ENCODE peak calls at places on chromosomes 6 and 20, in seven cellular contexts. B is activated CD4-positive, alpha-beta memory T cell treated with anti-CD3 and anti-CD28 coated beads for 36 hours; D is NCI-H510A treated with DMSO at 0.1 percent for 48 hours; P is RWPE1; Z is fibroblast of mammary gland; A is HCEC 1CT; H is activated naive CD4-positive, alpha-beta T cell. J is an unnamed sample.

GRCh38 chr6:134245041-134245440 is 72.9 kb downstream of the SGK1 start:
- DNase-seq in B (no peak), A (no peak), Z (peak; percentile 67), D (no peak), P (no peak), H (no peak), J (no peak)

GRCh38 chr6:105209950-105210706 is 30.3 kb upstream of the POPDC3 start:
- DNase-seq in P (peak; percentile 48), B (no peak), H (no peak), D (no peak), A (peak; percentile 83), Z (peak; percentile 88), J (no peak)

GRCh38 chr6:158208226-158208807 is 40.2 kb downstream of the GTF2H5 start:
- DNase-seq in P (no peak), H (no peak), Z (no peak), B (no peak), A (no peak), D (no peak), J (no peak)

GRCh38 chr6:142728910-142729481 is 216.0 kb downstream of the HIVEP2 start:
- DNase-seq in Z (peak; percentile 81), P (no peak), H (no peak), B (no peak), A (no peak), D (no peak), J (no peak)

GRCh38 chr6:53623497-53623896 is 42.1 kb downstream of the KLHL31 start:
- DNase-seq in D (no peak), A (peak; percentile 67), B (no peak), P (no peak), Z (peak; percentile 78), H (no peak), J (no peak)

GRCh38 chr6:35602133-35602946 is 86.4 kb downstream of the FKBP5 start:
- DNase-seq in Z (peak; percentile 87), P (peak; percentile 48), H (no peak), D (no peak), A (peak; percentile 48), B (no peak), J (no peak)

GRCh38 chr6:34149831-34150400 is 4.0 kb upstream of the GRM4 start:
- DNase-seq in A (no peak), Z (no peak), B (no peak), H (no peak), P (no peak), D (no peak), J (no peak)

GRCh38 chr6:35972471-35972985 is 51.6 kb upstream of the SRPK1 start:
- DNase-seq in A (no peak), H (no peak), B (no peak), Z (no peak), P (no peak), D (no peak), J (no peak)

GRCh38 chr20:61694666-61695065 is 371.0 kb downstream of the TAF4 start:
- DNase-seq in A (no peak), H (no peak), P (no peak), B (no peak), D (no peak), Z (no peak), J (no peak)

GRCh38 chr6:49835140-49835539 is 31.2 kb downstream of the CRISP1 start:
- DNase-seq in P (no peak), B (no peak), Z (no peak), H (no peak), D (no peak), A (no peak), J (no peak)

GRCh38 chr6:34466242-34467185 is 638 bp downstream of the PACSIN1 start:
- DNase-seq in B (no peak), A (no peak), H (no peak), Z (no peak), P (no peak), D (no peak), J (no peak)

GRCh38 chr6:36025932-36026327 is 1.5 kb upstream of the SLC26A8 start:
- DNase-seq in B (no peak), P (no peak), Z (peak; percentile 34), D (no peak), H (no peak), A (peak; percentile 63), J (peak; percentile 37)

GRCh38 chr6:125392682-125393081 is 90.9 kb upstream of the HDDC2 start:
- DNase-seq in A (no peak), H (no peak), D (no peak), Z (no peak), B (no peak), P (no peak), J (no peak)

GRCh38 chr20:64164123-64164836 is at the start of gene MYT1:
- DNase-seq in H (no peak), D (peak; percentile 83), Z (no peak), A (no peak), B (no peak), P (no peak), J (no peak)

GRCh38 chr6:44456070-44456965 is 68.8 kb downstream of the CDC5L start:
- DNase-seq in P (peak; percentile 75), Z (peak; percentile 79), H (no peak), A (peak; percentile 61), D (peak; percentile 60), B (peak; percentile 57), J (peak; percentile 77)

GRCh38 chr6:25660512-25660911 is 8.5 kb downstream of the SCGN start:
- DNase-seq in B (peak; percentile 67), H (no peak), Z (peak; percentile 93), D (peak; percentile 70), P (peak; percentile 86), A (peak; percentile 92), J (peak; percentile 26)

GRCh38 chr6:142301421-142302391 is at the start of gene ADGRG6:
- DNase-seq in P (peak; percentile 48), A (peak; percentile 44), Z (peak; percentile 7), D (no peak), H (no peak), B (peak; percentile 58), J (no peak)

GRCh38 chr6:136408205-136408604 is 118.6 kb upstream of the BCLAF1 start:
- DNase-seq in H (no peak), D (no peak), P (peak; percentile 25), Z (peak; percentile 70), A (peak; percentile 78), B (no peak), J (no peak)

GRCh38 chr6:117605169-117605826 is 3.0 kb upstream of the GOPC start:
- DNase-seq in A (peak; percentile 55), Z (peak; percentile 85), P (peak; percentile 68), H (no peak), D (peak; percentile 62), B (peak; percentile 51), J (peak; percentile 69)

GRCh38 chr20:4864292-4864691 is 137.0 kb downstream of the SLC23A2 start:
- DNase-seq in Z (no peak), D (no peak), B (no peak), P (no peak), H (no peak), A (no peak), J (no peak)

GRCh38 chr6:17630511-17631073 is 30.5 kb downstream of the FAM8A1 start:
- DNase-seq in A (no peak), D (peak; percentile 46), B (no peak), Z (no peak), P (no peak), H (no peak), J (no peak)

GRCh38 chr20:63522091-63522868 is 1.7 kb downstream of the PPDPF start:
- DNase-seq in D (no peak), A (no peak), P (no peak), Z (no peak), H (no peak), B (no peak), J (no peak)

GRCh38 chr20:47133809-47134456 is 222.6 kb downstream of the ZMYND8 start:
- DNase-seq in B (no peak), A (peak; percentile 77), P (peak; percentile 74), H (no peak), D (no peak), Z (peak; percentile 69), J (peak; percentile 86)

J was measured in HTR-8/SVneo.